ENCODE peak calls at places on chromosomes 1 and 21, in six cellular contexts. Q is pancreas, Y is left ventricle myocardium inferior, M is psoas muscle, X is aorta, F is IMR-90. K is an unnamed sample.

GRCh38 chr1:35369922-35370671 is 101.6 kb downstream of the ZMYM4 start:
- DNase-seq in M (peak), F (peak), Y (peak), X (peak), Q (peak), K (no peak)

GRCh38 chr1:218330043-218330623 is 15.0 kb upstream of the TGFB2 start:
- DNase-seq in X (no peak), M (no peak), Y (no peak), F (peak), Q (no peak), K (no peak)

GRCh38 chr1:145692785-145693443 is 14.3 kb downstream of the PDZK1 start:
- DNase-seq in F (no peak), Y (no peak), M (no peak), Q (no peak), X (no peak), K (no peak)

GRCh38 chr1:119286587-119287181 is 81.9 kb upstream of the HAO2 start:
- DNase-seq in Y (no peak), M (no peak), F (peak), Q (no peak), X (no peak), K (no peak)

GRCh38 chr1:16286122-16286521 is 49.1 kb upstream of the CPLANE2 start:
- DNase-seq in Q (no peak), M (no peak), Y (no peak), X (no peak), F (no peak), K (no peak)

GRCh38 chr1:33096358-33097005 is 15.5 kb downstream of the AZIN2 start:
- DNase-seq in Q (no peak), F (peak), Y (no peak), M (no peak), X (no peak), K (no peak)

GRCh38 chr1:169896013-169896412 is 2.3 kb upstream of the SCYL3 start:
- DNase-seq in M (no peak), Y (no peak), X (no peak), Q (no peak), F (no peak), K (no peak)

GRCh38 chr1:4062992-4063391 is 162.9 kb upstream of the C1orf174 start:
- DNase-seq in Q (no peak), M (no peak), X (peak), F (no peak), Y (no peak), K (no peak)

GRCh38 chr1:27967884-27968466 is 8.2 kb downstream of the XKR8 start:
- DNase-seq in M (no peak), X (no peak), Y (no peak), Q (no peak), F (no peak), K (no peak)

GRCh38 chr21:43294194-43294902 is 125.5 kb downstream of the CRYAA start:
- DNase-seq in F (no peak), X (no peak), Q (no peak), Y (peak), M (peak), K (no peak)

GRCh38 chr1:202710070-202711025 is at the start of gene SYT2:
- DNase-seq in X (peak), Q (peak), M (peak), F (no peak), Y (peak), K (no peak)

GRCh38 chr1:8478566-8478965 is 160.7 kb downstream of the SLC45A1 start:
- DNase-seq in Y (no peak), Q (no peak), X (no peak), M (no peak), F (no peak), K (no peak)

GRCh38 chr1:56453016-56453721 is 126.2 kb downstream of the PLPP3 start:
- DNase-seq in M (no peak), X (no peak), Y (peak), Q (no peak), F (no peak), K (no peak)

GRCh38 chr1:68585371-68585770 is 88.5 kb upstream of the DEPDC1 start:
- DNase-seq in Q (no peak), F (no peak), M (no peak), X (no peak), Y (no peak), K (no peak)

GRCh38 chr1:113372546-113372945 is 17.8 kb upstream of the MAGI3 start:
- DNase-seq in F (no peak), M (no peak), Y (no peak), Q (no peak), X (no peak), K (no peak)

GRCh38 chr1:202037706-202038296 is 27.4 kb downstream of the ELF3 start:
- DNase-seq in F (peak), M (no peak), X (no peak), Y (no peak), Q (peak), K (no peak)

GRCh38 chr21:45152265-45152746 is 77.9 kb downstream of the ADARB1 start:
- DNase-seq in X (peak), Y (peak), Q (no peak), M (peak), F (no peak), K (peak)

GRCh38 chr21:43735236-43736091 is 16.5 kb downstream of the PDXK start:
- DNase-seq in Q (no peak), F (no peak), Y (no peak), M (no peak), X (peak), K (no peak)

GRCh38 chr1:163459539-163459938 is 137.8 kb downstream of the NUF2 start:
- DNase-seq in Y (no peak), M (no peak), Q (no peak), F (no peak), X (no peak), K (no peak)

GRCh38 chr1:30272288-30273020 is 450.9 kb downstream of the MATN1 start:
- DNase-seq in Y (no peak), F (no peak), M (no peak), X (no peak), Q (no peak), K (no peak)

GRCh38 chr1:155256101-155256852 is 994 bp upstream of the ENTREP3 start:
- DNase-seq in X (peak), F (no peak), M (no peak), Y (no peak), Q (no peak), K (no peak)

DNA sequence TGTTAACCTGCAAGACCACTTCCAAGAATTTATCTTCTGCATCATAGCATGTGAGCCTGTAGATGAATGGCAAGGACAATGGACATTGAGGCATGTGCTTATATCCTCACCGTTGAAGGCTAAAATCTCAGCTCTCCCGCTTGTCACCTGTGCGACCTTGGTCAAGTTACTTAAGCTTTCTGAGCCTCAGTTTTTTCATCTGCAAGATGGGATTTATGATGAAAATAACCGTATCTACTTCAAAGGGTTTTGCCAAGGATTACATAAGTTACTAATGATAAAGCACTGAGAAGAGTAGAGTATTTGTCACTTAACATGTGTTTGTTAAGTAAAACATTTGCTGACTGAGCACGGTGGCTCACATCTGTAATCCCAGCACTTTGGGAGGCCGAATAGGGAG is 14.9 kb downstream of the RAP1GAP start:
- DNase-seq in F (no peak), Y (no peak), X (no peak), M (no peak), Q (no peak), K (no peak)
- H3K27ac ChIP-seq in F (no peak), Y (no peak), X (no peak), M (no peak), Q (no peak), K (no peak)

GRCh38 chr1:23837905-23838304 is 12.7 kb upstream of the HMGCL start:
- DNase-seq in Y (no peak), Q (no peak), M (no peak), F (no peak), X (no peak), K (no peak)
- H3K4me3 ChIP-seq in Y (peak), Q (no peak), M (peak), F (no peak), X (no peak), K (peak)

DNA sequence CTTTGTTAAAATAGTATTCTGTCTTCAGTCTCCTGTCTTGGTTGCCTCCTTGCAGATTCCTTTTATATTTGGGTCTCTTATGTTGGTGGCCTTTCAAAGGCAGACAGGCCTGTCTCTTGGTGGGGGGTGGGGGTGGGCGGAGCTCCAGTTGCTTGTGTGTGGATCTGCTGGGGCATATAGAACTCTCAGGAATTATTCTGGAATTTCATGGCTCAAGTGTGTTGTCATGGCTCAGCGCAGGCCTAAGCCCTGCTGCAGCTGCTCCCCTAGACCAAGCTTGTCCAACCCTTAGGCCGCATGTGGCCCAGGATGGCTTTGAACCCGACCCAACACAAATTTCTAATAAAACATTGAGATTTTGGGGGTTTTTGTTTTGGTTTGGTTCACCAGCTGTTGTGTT is 8.0 kb downstream of the C1orf35 start:
- DNase-seq in Y (no peak), F (no peak), M (no peak), Q (no peak), X (no peak), K (peak)
- H3K27ac ChIP-seq in Y (no peak), F (no peak), M (no peak), Q (no peak), X (no peak), K (no peak)

GRCh38 chr1:66044912-66045311 is 252.2 kb downstream of the PDE4B start:
- DNase-seq in M (no peak), Y (no peak), F (no peak), X (no peak), Q (no peak), K (no peak)

GRCh38 chr1:66050123-66050522 is 257.4 kb downstream of the PDE4B start:
- DNase-seq in X (no peak), F (no peak), Q (no peak), M (no peak), Y (no peak), K (no peak)

GRCh38 chr1:66043186-66043585 is 250.5 kb downstream of the PDE4B start:
- DNase-seq in Q (no peak), M (no peak), X (no peak), F (no peak), Y (no peak), K (no peak)

GRCh38 chr1:66046415-66046814 is 253.7 kb downstream of the PDE4B start:
- DNase-seq in Q (no peak), M (no peak), F (no peak), Y (no peak), X (no peak), K (no peak)

DNA sequence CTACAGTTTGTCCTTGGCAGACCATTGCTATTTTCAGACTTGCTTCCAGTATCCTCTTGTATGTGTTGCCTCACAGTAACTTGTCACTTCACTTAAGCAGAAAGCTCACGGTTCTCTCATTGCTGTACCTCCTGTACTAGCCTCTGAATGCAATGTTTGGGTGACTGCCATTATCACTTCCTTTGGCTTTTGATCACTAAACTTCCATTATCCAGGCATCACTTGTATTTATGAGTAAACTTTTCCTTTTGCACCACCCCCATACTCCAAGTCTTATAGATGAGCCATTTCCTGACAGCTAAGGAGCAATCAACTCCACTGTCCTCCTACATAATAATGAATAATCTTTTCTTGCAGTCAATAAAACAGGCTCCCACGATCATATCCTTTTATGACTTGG is 255.3 kb downstream of the PDE4B start:
- DNase-seq in Q (no peak), F (peak), Y (no peak), X (no peak), M (no peak), K (no peak)
- H3K4me3 ChIP-seq in Q (no peak), F (no peak), Y (no peak), X (no peak), M (no peak), K (no peak)

K was measured in Peyer's patch.